ENCODE peak calls at places on chromosomes 11 and 22, in seven cellular contexts. Y is H9, F is tibial artery, B is heart right ventricle, N is RWPE2, K is BE2C, I is spleen. Q is an unnamed sample.
A peak's percentile ranks its signal among the peaks of the same experiment; 100 is the strongest.

GRCh38 chr11:64971421-64972233 is at the start of gene MAJIN:
- DNase-seq in Y (peak; percentile 91), F (peak; percentile 84), B (peak; percentile 95), N (no peak), K (no peak), I (peak; percentile 94), Q (peak; percentile 89)

GRCh38 chr22:19800306-19800705 is 39.7 kb downstream of the TBX1 start:
- DNase-seq in Y (no peak), F (no peak), B (peak; percentile 7), N (no peak), K (no peak), I (no peak), Q (no peak)

GRCh38 chr11:92775277-92775676 is 194.2 kb upstream of the MTNR1B start:
- DNase-seq in Y (no peak), F (no peak), B (no peak), N (no peak), K (no peak), I (no peak), Q (no peak)

GRCh38 chr11:75325713-75326438 is 25.6 kb downstream of the ARRB1 start:
- DNase-seq in Y (no peak), F (peak; percentile 79), B (peak; percentile 58), N (peak; percentile 80), K (peak; percentile 47), I (no peak), Q (peak; percentile 81)

GRCh38 chr22:29567338-29567737 is 13.6 kb downstream of the NIPSNAP1 start:
- DNase-seq in Y (no peak), F (no peak), B (no peak), N (no peak), K (no peak), I (no peak), Q (no peak)

GRCh38 chr11:133157180-133157579 is 375.1 kb downstream of the OPCML start:
- DNase-seq in Y (peak; percentile 72), F (no peak), B (peak; percentile 37), N (no peak), K (no peak), I (no peak), Q (no peak)

GRCh38 chr22:20422965-20423635 is 14.5 kb downstream of the SCARF2 start:
- DNase-seq in Y (no peak), F (peak; percentile 89), B (peak; percentile 86), N (peak; percentile 47), K (peak; percentile 53), I (peak; percentile 70), Q (no peak)

GRCh38 chr11:106022795-106023275 is 795 bp upstream of the MSANTD4 start:
- DNase-seq in Y (no peak), F (no peak), B (no peak), N (no peak), K (no peak), I (no peak), Q (peak; percentile 4)

GRCh38 chr22:43262990-43263644 is 76.2 kb upstream of the TTLL12 start:
- DNase-seq in Y (no peak), F (no peak), B (no peak), N (no peak), K (peak; percentile 49), I (peak; percentile 88), Q (peak; percentile 15)

GRCh38 chr22:43260818-43261217 is 73.9 kb upstream of the TTLL12 start:
- DNase-seq in Y (no peak), F (no peak), B (no peak), N (no peak), K (no peak), I (no peak), Q (no peak)

GRCh38 chr22:43263645-43264514 is 76.9 kb upstream of the TTLL12 start:
- DNase-seq in Y (no peak), F (no peak), B (peak; percentile 30), N (peak; percentile 77), K (peak; percentile 83), I (peak; percentile 88), Q (peak; percentile 75)

GRCh38 chr22:43257549-43257948 is 70.6 kb upstream of the TTLL12 start:
- DNase-seq in Y (no peak), F (no peak), B (no peak), N (no peak), K (no peak), I (no peak), Q (no peak)

DNA sequence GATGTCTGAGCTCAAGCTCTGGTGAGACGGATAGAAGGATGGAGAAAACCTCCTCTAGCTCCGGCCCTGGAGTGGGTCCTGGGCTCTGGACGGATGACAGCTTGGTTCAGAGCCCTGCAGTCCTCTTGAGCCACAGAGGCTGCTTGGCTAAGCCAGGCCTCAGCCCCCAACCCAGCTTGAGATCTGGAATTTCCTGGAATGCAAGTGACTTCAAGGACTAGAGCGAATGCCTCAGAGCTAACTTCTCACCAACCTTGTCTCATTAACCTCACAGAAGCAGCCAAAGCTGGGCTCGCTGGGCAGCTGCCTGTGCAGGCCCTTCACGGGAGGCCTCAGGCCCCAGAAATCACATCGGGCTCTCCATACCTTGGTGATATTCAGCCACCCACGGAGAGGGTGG is 73.4 kb upstream of the TTLL12 start:
- DNase-seq in Y (peak; percentile 44), F (no peak), B (no peak), N (no peak), K (no peak), I (no peak), Q (no peak)
- H3K4me1 ChIP-seq in Y (no peaks in the 10 kb centered on the region), F (peaks cover 11% of the 10 kb centered on the region), B (peaks cover 30% of the 10 kb centered on the region), N (peaks cover 4% of the 10 kb centered on the region), K (peaks cover 26% of the 10 kb centered on the region), I (peaks cover 75% of the 10 kb centered on the region), Q (peaks cover 14% of the 10 kb centered on the region)

GRCh38 chr11:6258141-6258540 is 1.5 kb upstream of the CCKBR start:
- DNase-seq in Y (peak; percentile 31), F (no peak), B (no peak), N (no peak), K (no peak), I (no peak), Q (no peak)
- TF ChIP-seq CTCF in Y (peak; percentile 33), F (no peak), B (no peak), N (no peak), K (no peak), I (no peak), Q (no peak)

GRCh38 chr22:47180796-47181195 is 418.3 kb downstream of the TBC1D22A start:
- DNase-seq in Y (no peak), F (no peak), B (no peak), N (no peak), K (no peak), I (no peak), Q (no peak)
- H3K9me3 ChIP-seq in Y (no peaks in the 10 kb centered on the region), F (peaks cover 3% of the 10 kb centered on the region), B (peaks cover 28% of the 10 kb centered on the region), N (no peaks in the 10 kb centered on the region), K (no peaks in the 10 kb centered on the region), I (no peaks in the 10 kb centered on the region), Q (peaks cover 11% of the 10 kb centered on the region)

DNA sequence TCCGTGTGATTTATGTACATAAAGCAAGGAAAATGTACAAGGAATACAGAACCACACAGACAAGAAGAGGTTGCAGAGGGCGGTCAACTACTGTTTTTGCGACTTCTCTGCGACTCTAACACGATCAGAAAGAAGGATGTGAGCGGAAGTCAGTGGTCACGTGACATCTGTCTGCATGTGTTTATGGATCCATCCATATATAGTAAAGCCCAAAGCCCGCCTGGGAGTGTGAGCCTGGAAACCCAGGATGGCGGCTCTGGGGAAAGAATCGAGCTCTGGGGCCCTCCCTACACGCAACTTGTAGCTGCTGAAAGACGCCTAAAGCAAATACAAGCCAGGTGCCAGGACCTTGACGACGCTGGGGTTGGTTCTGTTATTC is 8.8 kb downstream of the OSBPL5 start:
- DNase-seq in Y (no peak), F (peak; percentile 84), B (peak; percentile 12), N (no peak), K (peak; percentile 46), I (peak; percentile 70), Q (peak; percentile 29)
- H3K4me1 ChIP-seq in Y (peaks cover 5% of the 10 kb centered on the region), F (peaks cover 80% of the 10 kb centered on the region), B (peaks cover 84% of the 10 kb centered on the region), N (peaks cover 5% of the 10 kb centered on the region), K (peaks cover 16% of the 10 kb centered on the region), I (peaks cover 99% of the 10 kb centered on the region), Q (peaks cover 27% of the 10 kb centered on the region)

GRCh38 chr11:3880724-3881123 is 25.3 kb downstream of the STIM1 start:
- DNase-seq in Y (no peak), F (no peak), B (no peak), N (no peak), K (peak; percentile 11), I (no peak), Q (no peak)
- TF ChIP-seq CTCF in Y (no peak), F (no peak), B (no peak), N (no peak), K (no peak), I (no peak), Q (no peak)